ENCODE peak calls at places on chromosomes 1 and 21, in eight cellular contexts. One of them, this sample, is unnamed.

GRCh38 chr1:54402896-54403295 is 3.3 kb downstream of the SSBP3 start:
- DNase-seq in brain microvascular endothelial cell: no peak
- DNase-seq in kidney: no peak
- DNase-seq in psoas muscle: no peak
- DNase-seq in body of pancreas: no peak
- DNase-seq in testis: peak
- DNase-seq in PC-3: no peak
- DNase-seq in heart left ventricle: no peak
- DNase-seq in this sample: no peak

GRCh38 chr1:97832490-97832889 is 88.3 kb downstream of the DPYD start:
- DNase-seq in PC-3: no peak
- DNase-seq in body of pancreas: no peak
- DNase-seq in brain microvascular endothelial cell: peak
- DNase-seq in heart left ventricle: peak
- DNase-seq in testis: no peak
- DNase-seq in kidney: no peak
- DNase-seq in psoas muscle: peak
- DNase-seq in this sample: no peak

GRCh38 chr1:1841575-1841991 is 49.3 kb downstream of the GNB1 start:
- DNase-seq in PC-3: no peak
- DNase-seq in psoas muscle: no peak
- DNase-seq in kidney: no peak
- DNase-seq in body of pancreas: no peak
- DNase-seq in testis: no peak
- DNase-seq in brain microvascular endothelial cell: no peak
- DNase-seq in heart left ventricle: no peak
- DNase-seq in this sample: no peak

GRCh38 chr1:225812488-225813249 is 2.7 kb downstream of the EPHX1 start:
- DNase-seq in heart left ventricle: no peak
- DNase-seq in body of pancreas: no peak
- DNase-seq in kidney: no peak
- DNase-seq in brain microvascular endothelial cell: no peak
- DNase-seq in psoas muscle: no peak
- DNase-seq in PC-3: no peak
- DNase-seq in testis: no peak
- DNase-seq in this sample: no peak

GRCh38 chr1:88741413-88741812 is 57.3 kb downstream of the PKN2 start:
- DNase-seq in body of pancreas: no peak
- DNase-seq in brain microvascular endothelial cell: peak
- DNase-seq in testis: no peak
- DNase-seq in psoas muscle: no peak
- DNase-seq in kidney: no peak
- DNase-seq in heart left ventricle: no peak
- DNase-seq in PC-3: peak
- DNase-seq in this sample: no peak

GRCh38 chr1:228964178-228964819 is 229.0 kb downstream of the RHOU start:
- DNase-seq in heart left ventricle: no peak
- DNase-seq in kidney: no peak
- DNase-seq in psoas muscle: peak
- DNase-seq in brain microvascular endothelial cell: peak
- DNase-seq in PC-3: peak
- DNase-seq in testis: peak
- DNase-seq in body of pancreas: peak
- DNase-seq in this sample: no peak

GRCh38 chr21:30340714-30341573 is 3.5 kb upstream of the KRTAP27-1 start:
- DNase-seq in PC-3: peak
- DNase-seq in body of pancreas: peak
- DNase-seq in psoas muscle: peak
- DNase-seq in kidney: no peak
- DNase-seq in heart left ventricle: no peak
- DNase-seq in testis: peak
- DNase-seq in brain microvascular endothelial cell: peak
- DNase-seq in this sample: peak

GRCh38 chr1:43367026-43367903 is 546 bp downstream of the ELOVL1 start:
- DNase-seq in brain microvascular endothelial cell: no peak
- DNase-seq in heart left ventricle: no peak
- DNase-seq in testis: no peak
- DNase-seq in kidney: peak
- DNase-seq in psoas muscle: peak
- DNase-seq in PC-3: peak
- DNase-seq in body of pancreas: peak
- DNase-seq in this sample: peak

GRCh38 chr1:66396212-66396890 is 137.6 kb upstream of the SGIP1 start:
- DNase-seq in kidney: no peak
- DNase-seq in brain microvascular endothelial cell: no peak
- DNase-seq in heart left ventricle: no peak
- DNase-seq in body of pancreas: no peak
- DNase-seq in PC-3: no peak
- DNase-seq in psoas muscle: no peak
- DNase-seq in testis: no peak
- DNase-seq in this sample: peak

GRCh38 chr1:224198572-224198971 is 15.5 kb downstream of the DEGS1 start:
- DNase-seq in brain microvascular endothelial cell: no peak
- DNase-seq in heart left ventricle: no peak
- DNase-seq in kidney: no peak
- DNase-seq in psoas muscle: no peak
- DNase-seq in testis: no peak
- DNase-seq in PC-3: no peak
- DNase-seq in body of pancreas: no peak
- DNase-seq in this sample: no peak

GRCh38 chr1:221247050-221247449 is 367.8 kb downstream of the HLX start:
- DNase-seq in body of pancreas: no peak
- DNase-seq in psoas muscle: no peak
- DNase-seq in heart left ventricle: no peak
- DNase-seq in PC-3: peak
- DNase-seq in kidney: no peak
- DNase-seq in brain microvascular endothelial cell: no peak
- DNase-seq in testis: no peak
- DNase-seq in this sample: no peak

GRCh38 chr1:118081387-118081786 is 103.6 kb downstream of the SPAG17 start:
- DNase-seq in kidney: no peak
- DNase-seq in psoas muscle: no peak
- DNase-seq in body of pancreas: no peak
- DNase-seq in testis: no peak
- DNase-seq in PC-3: peak
- DNase-seq in brain microvascular endothelial cell: no peak
- DNase-seq in heart left ventricle: no peak
- DNase-seq in this sample: no peak

GRCh38 chr1:201260648-201261311 is 22.5 kb upstream of the PKP1 start:
- DNase-seq in heart left ventricle: no peak
- DNase-seq in brain microvascular endothelial cell: no peak
- DNase-seq in body of pancreas: no peak
- DNase-seq in kidney: no peak
- DNase-seq in PC-3: no peak
- DNase-seq in psoas muscle: no peak
- DNase-seq in testis: no peak
- DNase-seq in this sample: no peak

GRCh38 chr1:174258148-174258550 is 98.8 kb downstream of the RABGAP1L start:
- DNase-seq in heart left ventricle: no peak
- DNase-seq in kidney: no peak
- DNase-seq in body of pancreas: peak
- DNase-seq in PC-3: peak
- DNase-seq in psoas muscle: no peak
- DNase-seq in testis: peak
- DNase-seq in brain microvascular endothelial cell: peak
- DNase-seq in this sample: no peak

DNA sequence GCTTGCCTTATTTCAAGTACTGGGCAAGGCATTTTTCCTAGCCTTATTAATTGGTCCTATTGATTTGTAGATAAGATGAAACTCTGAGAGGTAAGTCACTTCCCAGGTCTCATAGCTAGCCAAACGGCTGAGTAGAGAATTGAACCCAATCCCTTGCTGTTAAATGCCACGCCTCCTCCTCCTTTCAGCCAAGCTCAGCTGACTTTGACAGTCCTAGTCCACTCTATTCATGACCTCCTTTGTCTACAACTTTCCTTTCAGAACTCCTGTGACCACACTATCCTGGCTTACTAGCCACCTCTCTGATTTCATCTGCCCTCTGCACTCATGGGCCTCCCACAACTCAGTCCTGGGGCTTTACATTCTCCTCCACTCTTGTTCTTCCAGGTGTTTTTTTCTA is 3.9 kb upstream of the NGF start:
- DNase-seq in body of pancreas: no peak
- DNase-seq in brain microvascular endothelial cell: no peak
- DNase-seq in heart left ventricle: no peak
- DNase-seq in testis: no peak
- DNase-seq in kidney: no peak
- DNase-seq in PC-3: no peak
- DNase-seq in psoas muscle: no peak
- DNase-seq in this sample: no peak
- H3K27ac ChIP-seq in body of pancreas: no peak
- H3K27ac ChIP-seq in brain microvascular endothelial cell: no peak
- H3K27ac ChIP-seq in heart left ventricle: no peak
- H3K27ac ChIP-seq in testis: no peak
- H3K27ac ChIP-seq in kidney: no peak
- H3K27ac ChIP-seq in PC-3: no peak
- H3K27ac ChIP-seq in psoas muscle: no peak
- H3K27ac ChIP-seq in this sample: no peak

DNA sequence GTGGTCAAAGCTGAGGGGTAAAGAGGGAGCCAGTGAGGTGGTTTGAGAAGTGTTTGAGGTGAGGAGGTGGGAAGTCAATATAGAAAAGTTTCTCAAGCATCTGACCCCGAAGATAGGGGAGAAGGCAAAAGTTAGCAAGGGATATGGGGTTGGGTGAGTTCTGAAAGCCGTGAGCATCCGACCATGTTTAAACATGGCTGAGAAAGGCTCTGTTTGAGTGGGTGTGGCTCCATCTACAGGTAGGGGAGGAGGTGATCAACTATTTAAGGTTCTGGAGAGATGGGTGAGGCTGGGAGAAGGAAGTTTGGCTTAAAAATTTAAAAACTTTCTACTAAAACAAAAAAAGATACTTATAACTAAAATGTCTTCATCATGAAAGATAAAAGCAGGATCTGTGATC is 273.8 kb downstream of the KCNJ6 start:
- DNase-seq in testis: no peak
- DNase-seq in heart left ventricle: no peak
- DNase-seq in brain microvascular endothelial cell: no peak
- DNase-seq in kidney: no peak
- DNase-seq in PC-3: peak
- DNase-seq in psoas muscle: no peak
- DNase-seq in body of pancreas: peak
- DNase-seq in this sample: no peak
- TF ChIP-seq CTCF in testis: no peak
- TF ChIP-seq CTCF in heart left ventricle: peak
- TF ChIP-seq CTCF in brain microvascular endothelial cell: peak
- TF ChIP-seq CTCF in kidney: peak
- TF ChIP-seq CTCF in PC-3: peak
- TF ChIP-seq CTCF in psoas muscle: peak
- TF ChIP-seq CTCF in body of pancreas: peak
- TF ChIP-seq CTCF in this sample: peak

DNA sequence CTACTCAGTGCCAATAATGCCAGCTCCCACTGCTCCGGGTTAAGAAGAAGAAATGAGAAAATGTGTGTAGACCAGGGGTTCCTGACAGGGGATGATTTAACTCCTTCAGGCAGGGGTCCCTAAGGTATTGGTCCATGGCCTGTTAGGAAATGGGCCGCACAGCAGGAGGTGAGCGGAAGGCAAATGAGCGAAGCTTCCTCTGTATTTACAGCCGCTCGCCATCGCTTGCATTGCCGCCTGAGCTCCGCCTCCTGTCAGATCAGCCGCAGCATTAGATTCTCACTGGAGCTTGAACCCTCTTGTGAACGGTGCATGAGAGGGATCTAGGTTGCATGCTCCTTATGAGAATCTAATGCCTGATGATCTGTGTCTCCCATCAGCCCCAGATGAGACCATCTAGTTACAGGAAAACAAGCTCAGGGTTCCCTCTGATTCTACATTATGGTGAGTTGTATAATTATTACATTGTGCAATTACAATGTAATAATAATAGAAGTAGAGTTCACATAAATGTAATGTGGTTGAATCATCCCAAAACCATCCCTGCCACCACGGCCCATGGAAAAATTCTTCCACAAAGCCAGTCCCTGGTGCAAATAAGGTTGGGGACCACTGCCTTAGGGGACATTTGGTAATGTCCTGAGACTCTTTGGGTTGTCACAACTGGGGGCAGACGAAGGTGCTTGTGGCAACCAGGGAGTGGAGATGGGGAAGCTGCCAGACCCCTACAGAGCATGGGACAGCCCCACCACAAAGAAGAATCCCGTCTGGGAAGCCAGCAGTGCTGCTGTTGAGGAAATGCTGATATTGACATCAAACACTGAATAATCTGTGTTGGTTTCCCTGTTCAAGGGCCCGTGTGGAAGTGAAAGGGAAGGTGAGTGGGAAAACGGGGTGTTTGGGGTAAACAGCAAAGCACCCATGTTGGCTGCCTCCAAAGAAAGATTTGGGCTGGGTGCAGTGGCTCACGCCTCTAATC is 60.8 kb downstream of the DHRS3 start:
- DNase-seq in heart left ventricle: no peak
- DNase-seq in kidney: no peak
- DNase-seq in psoas muscle: no peak
- DNase-seq in brain microvascular endothelial cell: no peak
- DNase-seq in testis: no peak
- DNase-seq in PC-3: no peak
- DNase-seq in body of pancreas: no peak
- DNase-seq in this sample: no peak
- H3K27ac ChIP-seq in heart left ventricle: peak
- H3K27ac ChIP-seq in kidney: peak
- H3K27ac ChIP-seq in psoas muscle: peak
- H3K27ac ChIP-seq in brain microvascular endothelial cell: peak
- H3K27ac ChIP-seq in testis: peak
- H3K27ac ChIP-seq in PC-3: no peak
- H3K27ac ChIP-seq in body of pancreas: no peak
- H3K27ac ChIP-seq in this sample: peak

GRCh38 chr21:28235169-28235892 is 757.3 kb downstream of the LTN1 start:
- DNase-seq in testis: peak
- DNase-seq in psoas muscle: no peak
- DNase-seq in heart left ventricle: no peak
- DNase-seq in brain microvascular endothelial cell: no peak
- DNase-seq in body of pancreas: peak
- DNase-seq in kidney: no peak
- DNase-seq in PC-3: no peak
- DNase-seq in this sample: peak
- TF ChIP-seq CTCF in testis: no peak
- TF ChIP-seq CTCF in psoas muscle: no peak
- TF ChIP-seq CTCF in heart left ventricle: peak
- TF ChIP-seq CTCF in brain microvascular endothelial cell: peak
- TF ChIP-seq CTCF in body of pancreas: no peak
- TF ChIP-seq CTCF in kidney: no peak
- TF ChIP-seq CTCF in PC-3: peak
- TF ChIP-seq CTCF in this sample: peak

DNA sequence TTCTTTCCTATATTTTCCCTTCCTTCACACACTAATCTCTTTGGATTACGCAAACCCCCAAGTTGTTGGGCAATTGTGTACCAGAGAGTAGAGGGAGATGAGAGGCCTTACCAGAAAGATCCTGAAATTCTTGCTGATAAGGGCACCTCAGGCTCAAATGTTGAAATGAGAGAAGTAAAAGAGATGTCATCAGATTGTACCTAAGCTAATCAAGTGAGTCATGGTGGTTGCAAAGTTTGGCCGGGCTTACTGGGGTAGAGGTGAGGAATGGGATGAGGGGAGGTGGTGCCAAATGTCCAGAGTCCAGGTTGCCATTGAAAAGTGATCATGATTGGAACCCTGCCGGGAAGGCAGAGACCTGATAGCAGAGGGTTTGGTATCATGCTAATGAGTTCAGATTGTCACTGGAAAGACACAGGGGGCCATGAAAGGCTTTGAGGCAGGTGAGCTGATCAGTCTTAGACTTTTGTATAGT is 43.1 kb downstream of the OPTC start:
- DNase-seq in brain microvascular endothelial cell: peak
- DNase-seq in kidney: no peak
- DNase-seq in heart left ventricle: no peak
- DNase-seq in psoas muscle: peak
- DNase-seq in testis: no peak
- DNase-seq in body of pancreas: peak
- DNase-seq in PC-3: peak
- DNase-seq in this sample: peak
- H3K27ac ChIP-seq in brain microvascular endothelial cell: no peak
- H3K27ac ChIP-seq in kidney: no peak
- H3K27ac ChIP-seq in heart left ventricle: no peak
- H3K27ac ChIP-seq in psoas muscle: no peak
- H3K27ac ChIP-seq in testis: no peak
- H3K27ac ChIP-seq in body of pancreas: peak
- H3K27ac ChIP-seq in PC-3: peak
- H3K27ac ChIP-seq in this sample: peak

This sample was measured in lower lobe of right lung.